ENCODE peak calls at places on chromosomes 7 and 10, in five cellular contexts. O is fibroblast of pulmonary artery; V is ecto neural progenitor cell; M is GM13976; B is activated naive CD8-positive, alpha-beta T cell treated with anti-CD3 and anti-CD28 coated beads, Interleukin-2, amount 10 ng/mL, durations not matched to agents 7 days and 5 days. K is an unnamed sample.

GRCh38 chr7:116354171-116354545 is 143.8 kb downstream of the TES start:
- DNase-seq in M (no peak), B (no peak), V (no peak), O (peak), K (no peak)

GRCh38 chr10:60524541-60524940 is 134.9 kb upstream of the ANK3 start:
- DNase-seq in O (peak), M (no peak), B (no peak), V (no peak), K (no peak)

GRCh38 chr7:11331128-11332102 is 357.7 kb downstream of the PHF14 start:
- DNase-seq in V (no peak), M (no peak), O (no peak), B (no peak), K (no peak)

GRCh38 chr10:7315906-7316305 is 94.9 kb downstream of the SFMBT2 start:
- DNase-seq in B (no peak), V (no peak), M (no peak), O (no peak), K (no peak)

GRCh38 chr10:89653410-89653828 is 8.4 kb upstream of the PANK1 start:
- DNase-seq in V (no peak), M (no peak), B (no peak), O (no peak), K (no peak)

GRCh38 chr7:2725178-2726105 is 37.4 kb downstream of the AMZ1 start:
- DNase-seq in B (peak), V (no peak), M (no peak), O (no peak), K (no peak)

GRCh38 chr10:122939819-122940543 is 14.0 kb downstream of the C10orf88 start:
- DNase-seq in M (no peak), B (no peak), V (no peak), O (peak), K (no peak)

GRCh38 chr10:96512524-96512991 is 1.2 kb downstream of the TLL2 start:
- DNase-seq in O (peak), V (peak), B (peak), M (peak), K (no peak)

GRCh38 chr7:5429253-5429856 is 5.7 kb upstream of the TNRC18 start:
- DNase-seq in M (no peak), V (no peak), O (peak), B (peak), K (no peak)

GRCh38 chr10:86941991-86942421 is 15.4 kb downstream of the MMRN2 start:
- DNase-seq in V (no peak), B (no peak), M (no peak), O (no peak), K (no peak)

GRCh38 chr7:43636093-43636492 is 53.2 kb downstream of the STK17A start:
- DNase-seq in M (no peak), V (no peak), B (no peak), O (peak), K (peak)

GRCh38 chr10:119395287-119396007 is 147.1 kb downstream of the RGS10 start:
- DNase-seq in V (no peak), O (peak), B (no peak), M (peak), K (no peak)

GRCh38 chr10:14723052-14723689 is 51.5 kb downstream of the FAM107B start:
- DNase-seq in B (peak), O (no peak), M (no peak), V (no peak), K (no peak)

GRCh38 chr10:78931333-78932083 is 137.3 kb upstream of the ZMIZ1 start:
- DNase-seq in V (no peak), M (no peak), B (no peak), O (peak), K (no peak)

K was measured in NCI-H2029 treated with DMSO at 0.1 percent for 48 hours.